ENCODE peak calls at places on chromosomes 6 and 20, in ten cellular contexts. U, G, K, A, S, H, J, N, Y and T are unnamed samples.

GRCh38 chr6:30326446-30327231 is at the start of gene TRIM39:
- DNase-seq in S (peak), Y (peak), J (peak), A (peak), H (peak), U (peak), G (peak), N (peak), K (peak), T (peak)

GRCh38 chr20:41551011-41551705 is 67.0 kb downstream of the CHD6 start:
- DNase-seq in U (no peak), Y (no peak), H (no peak), S (no peak), N (peak), A (no peak), G (no peak), K (no peak), J (no peak), T (no peak)

GRCh38 chr6:53673138-53673801 is 7.7 kb upstream of the KLHL31 start:
- DNase-seq in H (peak), Y (peak), J (no peak), N (no peak), A (peak), K (no peak), G (no peak), U (no peak), S (peak), T (no peak)

GRCh38 chr20:62739581-62740285 is 31.1 kb downstream of the NTSR1 start:
- DNase-seq in G (peak), H (no peak), K (no peak), N (no peak), Y (no peak), A (peak), U (no peak), S (peak), J (no peak), T (no peak)

GRCh38 chr20:25408170-25408547 is 686 bp downstream of the GINS1 start:
- DNase-seq in S (no peak), K (no peak), J (no peak), Y (no peak), N (no peak), G (no peak), U (no peak), A (no peak), H (no peak), T (no peak)

GRCh38 chr20:8346898-8347297 is 214.8 kb downstream of the PLCB1 start:
- DNase-seq in Y (no peak), A (no peak), K (no peak), J (no peak), N (no peak), H (no peak), S (no peak), G (no peak), U (no peak), T (no peak)

GRCh38 chr20:17536944-17537444 is 5.8 kb upstream of the BFSP1 start:
- DNase-seq in G (peak), N (peak), J (peak), Y (peak), A (peak), S (peak), H (peak), K (no peak), U (peak), T (peak)

GRCh38 chr6:109687271-109687721 is 3.7 kb downstream of the AK9 start:
- DNase-seq in N (no peak), U (no peak), Y (peak), K (no peak), J (no peak), S (peak), G (no peak), H (peak), A (peak), T (no peak)

GRCh38 chr6:163418273-163419029 is 3.9 kb downstream of the QKI start:
- DNase-seq in U (no peak), K (no peak), N (no peak), S (no peak), J (no peak), A (no peak), H (no peak), Y (no peak), G (no peak), T (no peak)